ENCODE peak calls at places on chromosomes 6 and 20, in six cellular contexts. O is SK-N-SH, H is spleen, W is BJ, E is cardiac muscle cell, Q is heart right ventricle. A is an unnamed sample.

GRCh38 chr20:43448748-43449535 is 8.8 kb upstream of the SRSF6 start:
- DNase-seq in O (peak), H (no peak), E (peak), Q (no peak), W (no peak), A (peak)

GRCh38 chr20:31606928-31607639 is 2.0 kb downstream of the ID1 start:
- DNase-seq in H (no peak), E (peak), Q (peak), W (no peak), O (peak), A (no peak)

GRCh38 chr6:73695619-73696421 is at the start of gene CD109:
- DNase-seq in Q (peak), O (peak), W (no peak), H (no peak), E (peak), A (peak)

GRCh38 chr20:32534661-32535240 is 50.4 kb downstream of the NOL4L start:
- DNase-seq in W (no peak), H (no peak), Q (no peak), E (no peak), O (no peak), A (peak)

GRCh38 chr6:11494786-11495564 is 42.6 kb upstream of the TMEM170B start:
- DNase-seq in H (no peak), Q (no peak), E (no peak), W (no peak), O (no peak), A (no peak)

GRCh38 chr6:112221561-112221960 is 32.8 kb downstream of the LAMA4 start:
- DNase-seq in Q (no peak), W (no peak), H (no peak), E (no peak), O (no peak), A (no peak)

GRCh38 chr6:169833258-169833794 is 81.9 kb downstream of the ERMARD start:
- DNase-seq in H (peak), Q (no peak), W (no peak), E (peak), O (no peak), A (no peak)

GRCh38 chr20:60050193-60050960 is 92.2 kb downstream of the CDH26 start:
- DNase-seq in W (no peak), E (no peak), O (no peak), H (no peak), Q (no peak), A (peak)

GRCh38 chr6:125302840-125303511 is 1.2 kb upstream of the HDDC2 start:
- DNase-seq in Q (no peak), O (no peak), E (no peak), H (no peak), W (no peak), A (peak)

GRCh38 chr6:113185299-113185698 is 671.8 kb upstream of the MARCKS start:
- DNase-seq in Q (no peak), W (no peak), O (no peak), H (no peak), E (peak), A (no peak)

GRCh38 chr6:34358389-34358906 is 34.0 kb downstream of the NUDT3 start:
- DNase-seq in W (no peak), Q (no peak), H (no peak), E (peak), O (peak), A (no peak)

GRCh38 chr20:54140927-54141566 is 32.7 kb downstream of the CYP24A1 start:
- DNase-seq in W (no peak), H (no peak), O (no peak), Q (no peak), E (peak), A (no peak)

GRCh38 chr6:112029045-112029822 is 24.7 kb upstream of the CCN6 start:
- DNase-seq in H (peak), W (no peak), O (peak), E (peak), Q (peak), A (peak)

GRCh38 chr6:156994215-156995076 is 217.3 kb downstream of the ARID1B start:
- DNase-seq in O (no peak), H (no peak), W (no peak), Q (no peak), E (no peak), A (no peak)

GRCh38 chr6:52591832-52592231 is 15.0 kb upstream of the TRAM2 start:
- DNase-seq in W (no peak), Q (no peak), O (no peak), H (no peak), E (no peak), A (no peak)

GRCh38 chr6:52590634-52590985 is 13.8 kb upstream of the TRAM2 start:
- DNase-seq in E (peak), Q (no peak), O (no peak), W (peak), H (no peak), A (no peak)

GRCh38 chr6:52588087-52588709 is 11.3 kb upstream of the TRAM2 start:
- DNase-seq in H (no peak), W (no peak), Q (no peak), O (no peak), E (no peak), A (no peak)

GRCh38 chr6:52587001-52587400 is 10.1 kb upstream of the TRAM2 start:
- DNase-seq in H (no peak), O (no peak), Q (no peak), W (no peak), E (no peak), A (no peak)

DNA sequence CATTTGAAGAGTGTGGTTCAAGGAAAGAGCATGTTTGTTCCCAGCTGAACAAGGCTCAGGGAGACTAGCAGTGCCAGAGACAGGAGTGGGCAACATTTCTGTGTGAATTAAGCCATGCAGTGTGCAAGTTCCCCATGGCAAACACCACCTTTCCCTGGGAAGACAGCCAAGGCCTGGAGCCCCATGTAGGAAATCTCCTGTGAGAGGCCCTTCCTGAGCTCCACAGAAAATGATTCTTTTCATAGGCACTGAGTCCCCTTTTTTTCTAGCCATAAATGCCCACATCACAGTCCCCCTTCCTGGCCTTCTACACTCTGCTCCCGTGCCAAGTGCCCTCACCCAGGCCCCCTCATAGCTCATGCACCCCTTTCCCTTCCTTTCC is 11.8 kb upstream of the TRAM2 start:
- DNase-seq in E (no peak), Q (no peak), O (no peak), H (no peak), W (no peak), A (no peak)
- H3K4me3 ChIP-seq in E (no peak), Q (no peak), O (no peak), H (no peak), W (no peak), A (no peak)

DNA sequence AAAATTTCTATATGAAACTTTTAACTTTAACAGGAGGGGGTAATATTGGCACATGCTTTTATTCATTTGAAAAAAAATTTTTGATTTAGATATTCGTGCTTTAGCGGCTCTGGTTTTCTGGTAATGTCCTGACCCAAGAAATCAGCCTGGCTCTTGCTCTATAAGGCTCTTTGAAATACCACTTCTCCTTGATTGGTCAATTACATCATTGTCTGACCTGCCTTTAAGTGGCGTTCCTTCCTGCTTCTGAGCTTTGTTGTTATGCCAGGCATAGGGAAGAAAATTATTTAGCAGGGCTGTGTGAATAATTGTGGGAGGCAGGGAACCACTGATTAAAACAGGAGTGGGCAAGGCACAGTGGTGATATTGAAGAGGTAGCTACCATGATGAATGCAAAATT is 3.9 kb downstream of the RNF144B start:
- DNase-seq in W (no peak), E (no peak), Q (no peak), H (no peak), O (no peak), A (no peak)
- H3K4me3 ChIP-seq in W (no peak), E (no peak), Q (no peak), H (peak), O (no peak), A (no peak)

GRCh38 chr6:134312038-134312660 is 5.8 kb downstream of the SGK1 start:
- DNase-seq in H (no peak), E (no peak), O (no peak), Q (no peak), W (no peak), A (no peak)
- H3K4me3 ChIP-seq in H (no peak), E (no peak), O (no peak), Q (no peak), W (no peak), A (no peak)

DNA sequence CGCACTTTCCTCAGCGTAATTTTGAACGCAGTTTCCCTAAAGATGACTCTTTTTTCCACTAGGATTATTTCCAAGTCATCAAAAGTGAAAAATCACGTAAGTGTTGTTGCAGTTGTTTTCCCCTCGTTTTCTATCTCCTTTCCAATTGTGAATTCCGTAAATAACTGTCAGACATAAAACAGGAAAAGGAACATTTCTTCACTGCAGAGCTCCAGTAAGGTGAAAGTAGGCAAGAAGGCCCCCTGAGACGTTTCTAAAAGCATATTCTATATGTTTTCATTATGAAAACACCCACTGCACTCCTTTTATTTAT is 17.7 kb downstream of the HIVEP2 start:
- DNase-seq in E (no peak), Q (no peak), W (no peak), H (no peak), O (no peak), A (no peak)
- H3K4me3 ChIP-seq in E (peak), Q (peak), W (peak), H (peak), O (peak), A (peak)

GRCh38 chr6:17606606-17607005 is 6.5 kb downstream of the FAM8A1 start:
- DNase-seq in H (no peak), E (no peak), W (no peak), Q (no peak), O (no peak), A (no peak)

GRCh38 chr6:17600527-17601388 is 656 bp downstream of the FAM8A1 start:
- DNase-seq in Q (peak), W (no peak), E (peak), O (peak), H (peak), A (peak)

GRCh38 chr6:17599885-17600526 is at the start of gene FAM8A1:
- DNase-seq in H (peak), W (peak), E (peak), Q (peak), O (peak), A (peak)

GRCh38 chr6:17602888-17603287 is 2.8 kb downstream of the FAM8A1 start:
- DNase-seq in O (no peak), Q (no peak), W (no peak), H (no peak), E (no peak), A (no peak)

GRCh38 chr6:17601389-17601703 is 1.2 kb downstream of the FAM8A1 start:
- DNase-seq in E (no peak), O (peak), H (no peak), W (no peak), Q (no peak), A (no peak)
- H3K4me3 ChIP-seq in E (peak), O (peak), H (peak), W (peak), Q (peak), A (peak)